ENCODE peak calls at places on chromosome 22, in six cellular contexts. O, Z, N, X, G and V are unnamed samples.

GRCh38 chr22:21624120-21624879 is 5.5 kb downstream of the YDJC start:
- DNase-seq in Z (no peak), O (peak; percentile 18), G (peak; percentile 67), X (peak; percentile 38), N (no peak), V (no peak)

GRCh38 chr22:21603973-21604372 is 25.8 kb downstream of the YDJC start:
- DNase-seq in G (no peak), X (no peak), O (no peak), N (no peak), Z (no peak), V (no peak)

GRCh38 chr22:23363683-23364082 is 183.4 kb downstream of the BCR start:
- DNase-seq in O (no peak), X (no peak), Z (no peak), G (no peak), N (no peak), V (peak; percentile 37)

GRCh38 chr22:23110922-23111527 is 30.8 kb downstream of the RSPH14 start:
- DNase-seq in O (no peak), X (no peak), N (no peak), Z (no peak), G (no peak), V (no peak)

GRCh38 chr22:50202130-50202671 is 1.4 kb downstream of the SELENOO start:
- DNase-seq in Z (no peak), N (no peak), G (no peak), X (peak; percentile 50), O (no peak), V (no peak)

GRCh38 chr22:45308624-45309421 is 911 bp upstream of the FAM118A start:
- DNase-seq in G (peak; percentile 56), Z (peak; percentile 23), N (no peak), O (no peak), X (peak; percentile 21), V (no peak)

GRCh38 chr22:22787805-22788459 is 99.7 kb upstream of the IGLL5 start:
- DNase-seq in N (peak; percentile 20), X (peak; percentile 82), G (peak; percentile 66), O (peak; percentile 68), Z (peak; percentile 44), V (peak; percentile 31)

GRCh38 chr22:26529345-26529744 is 17.1 kb upstream of the TFIP11 start:
- DNase-seq in O (peak; percentile 42), X (no peak), Z (no peak), G (peak; percentile 76), N (no peak), V (no peak)

GRCh38 chr22:42560781-42561180 is 7.0 kb downstream of the SERHL2 start:
- DNase-seq in Z (no peak), O (peak; percentile 38), G (no peak), X (peak; percentile 64), N (no peak), V (no peak)

GRCh38 chr22:49502126-49502826 is 325.4 kb downstream of the BRD1 start:
- DNase-seq in O (no peak), X (no peak), G (no peak), N (peak; percentile 7), Z (peak; percentile 68), V (no peak)

GRCh38 chr22:50310209-50310722 is 2.8 kb upstream of the PLXNB2 start:
- DNase-seq in Z (no peak), O (no peak), X (no peak), N (no peak), G (no peak), V (no peak)

GRCh38 chr22:43478621-43479285 is 66.9 kb downstream of the MPPED1 start:
- DNase-seq in Z (no peak), G (no peak), X (no peak), O (no peak), N (no peak), V (no peak)

GRCh38 chr22:43342347-43343261 is 568 bp downstream of the SCUBE1 start:
- DNase-seq in O (no peak), Z (no peak), X (no peak), G (no peak), N (no peak), V (no peak)

GRCh38 chr22:19448076-19448607 is 631 bp upstream of the C22orf39 start:
- DNase-seq in G (peak; percentile 67), O (peak; percentile 86), X (peak; percentile 90), N (peak; percentile 51), Z (no peak), V (no peak)

GRCh38 chr22:37745548-37746365 is 48.9 kb downstream of the TRIOBP start:
- DNase-seq in G (peak; percentile 94), N (peak; percentile 71), X (peak; percentile 93), O (peak; percentile 90), Z (no peak), V (peak; percentile 96)

GRCh38 chr22:48949375-48950149 is 878.1 kb downstream of the BRD1 start:
- DNase-seq in N (no peak), G (no peak), X (no peak), O (no peak), Z (no peak), V (peak; percentile 86)

GRCh38 chr22:17781319-17782031 is 7.2 kb upstream of the BID start:
- DNase-seq in O (peak; percentile 89), X (peak; percentile 60), N (peak; percentile 81), G (peak; percentile 54), Z (no peak), V (no peak)

GRCh38 chr22:22228421-22228820 is 16.2 kb upstream of the VPREB1 start:
- DNase-seq in N (no peak), G (no peak), X (no peak), O (no peak), Z (no peak), V (no peak)

GRCh38 chr22:31230155-31230870 is 18.2 kb downstream of the LIMK2 start:
- DNase-seq in O (peak; percentile 78), G (no peak), N (no peak), X (no peak), Z (no peak), V (no peak)

GRCh38 chr22:43802897-43803495 is 9.1 kb downstream of the EFCAB6 start:
- DNase-seq in X (no peak), N (no peak), O (no peak), Z (no peak), G (no peak), V (peak; percentile 12)

GRCh38 chr22:43060213-43060612 is 29.0 kb downstream of the TTLL1 start:
- DNase-seq in O (peak; percentile 26), G (peak; percentile 58), X (peak; percentile 52), Z (no peak), N (no peak), V (no peak)

GRCh38 chr22:48318173-48318572 is 1509.5 kb downstream of the BRD1 start:
- DNase-seq in G (no peak), X (no peak), Z (no peak), O (no peak), N (no peak), V (no peak)

GRCh38 chr22:48572951-48573350 is 1254.7 kb downstream of the BRD1 start:
- DNase-seq in X (no peak), G (no peak), O (no peak), N (no peak), Z (no peak), V (no peak)

GRCh38 chr22:31044262-31044861 is 36.8 kb upstream of the SMTN start:
- DNase-seq in Z (no peak), O (peak; percentile 77), G (peak; percentile 68), X (no peak), N (no peak), V (no peak)

GRCh38 chr22:28885939-28886338 is 2.6 kb downstream of the ZNRF3 start:
- DNase-seq in N (no peak), O (no peak), G (no peak), Z (no peak), X (no peak), V (no peak)

GRCh38 chr22:49751968-49752597 is 75.6 kb downstream of the BRD1 start:
- DNase-seq in Z (no peak), G (no peak), X (no peak), N (no peak), O (no peak), V (peak; percentile 75)

GRCh38 chr22:23409976-23410375 is 170.1 kb downstream of the IGLL1 start:
- DNase-seq in Z (no peak), N (no peak), X (no peak), G (no peak), O (no peak), V (no peak)

GRCh38 chr22:37546436-37547248 is 13.6 kb upstream of the CDC42EP1 start:
- DNase-seq in Z (no peak), N (no peak), O (peak; percentile 97), X (no peak), G (peak; percentile 77), V (no peak)

GRCh38 chr22:42964994-42965699 is 49.8 kb downstream of the PACSIN2 start:
- DNase-seq in Z (peak; percentile 86), X (no peak), O (no peak), G (no peak), N (peak; percentile 29), V (no peak)

DNA sequence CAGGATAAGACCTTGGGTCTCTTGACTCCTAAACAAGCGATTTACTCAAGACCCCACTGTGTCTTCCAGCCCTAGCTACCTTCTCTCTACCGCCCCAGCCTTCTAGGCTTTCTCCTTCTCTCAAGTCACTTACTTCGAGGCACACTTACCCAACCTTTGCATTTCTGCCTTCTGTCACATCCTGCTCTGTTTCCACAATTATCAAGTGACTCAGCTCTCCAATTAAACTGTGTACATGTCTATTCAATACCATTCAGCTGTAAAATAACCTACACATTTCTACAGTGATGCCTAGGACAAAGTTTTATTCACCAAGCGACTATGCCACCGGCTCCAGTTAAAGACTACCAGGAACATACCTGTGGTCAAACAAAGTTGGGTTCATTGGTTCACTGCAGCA is 69.0 kb downstream of the LARGE1 start:
- DNase-seq in X (peak; percentile 43), G (no peak), O (no peak), N (no peak), Z (no peak), V (no peak)
- H3K27ac ChIP-seq in X (no peak overlapping the region), G (no peak overlapping the region), O (no peak overlapping the region), N (no peak overlapping the region), Z (no peak overlapping the region), V (peak overlapping the region; percentile 16)

DNA sequence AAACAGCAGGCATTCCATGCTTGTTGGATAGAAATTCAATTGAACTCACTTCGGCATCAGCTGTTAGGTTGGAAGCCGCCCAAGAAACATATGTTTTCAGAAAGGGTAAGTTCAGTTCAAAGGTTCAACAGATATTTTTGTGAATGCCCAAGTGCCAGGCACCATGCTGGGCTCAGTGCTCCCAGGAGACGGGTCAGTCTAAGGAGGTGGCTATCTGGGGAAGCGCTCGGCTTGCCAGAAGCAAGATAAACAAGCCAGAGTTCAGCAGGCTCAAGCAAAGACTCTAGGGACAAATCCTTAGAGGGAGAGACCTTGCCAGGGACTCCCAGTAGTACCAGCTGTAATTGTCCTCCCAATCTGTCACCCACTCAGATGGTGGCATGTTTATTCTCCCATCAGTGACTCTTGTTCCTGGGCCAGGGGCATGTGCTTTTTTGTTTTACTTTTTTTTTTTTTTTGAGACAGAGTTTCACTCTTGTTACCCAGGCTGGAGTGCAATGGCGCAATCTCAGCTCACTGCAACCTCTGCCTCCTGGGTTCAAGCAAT is 64.5 kb upstream of the LARGE1 start:
- DNase-seq in Z (no peak), X (no peak), G (no peak), N (no peak), O (no peak), V (peak; percentile 79)
- H3K4me3 ChIP-seq in Z (no peak overlapping the region), X (no peak overlapping the region), G (no peak overlapping the region), N (no peak overlapping the region), O (no peak overlapping the region), V (no peak overlapping the region)

GRCh38 chr22:41285820-41286638 is at the start of gene RANGAP1:
- DNase-seq in O (peak; percentile 99), G (peak; percentile 99), X (peak; percentile 99), N (peak; percentile 98), Z (peak; percentile 96), V (peak; percentile 99)
- TF ChIP-seq CTCF in O (peak; percentile 22), G (peak; percentile 19), X (no peak), N (peak; percentile 30), Z (no peak), V (no peak)

GRCh38 chr22:33047744-33048143 is 10.4 kb downstream of the SYN3 start:
- DNase-seq in X (no peak), N (no peak), Z (no peak), O (no peak), G (no peak), V (no peak)
- H3K27ac ChIP-seq in X (no peak overlapping the region), N (no peak overlapping the region), Z (no peak overlapping the region), O (no peak overlapping the region), G (no peak overlapping the region), V (no peak overlapping the region)

GRCh38 chr22:27624705-27625104 is 176.9 kb downstream of the MN1 start:
- DNase-seq in N (no peak), X (no peak), G (no peak), O (no peak), Z (no peak), V (no peak)
- H3K4me3 ChIP-seq in N (no peak overlapping the region), X (no peak overlapping the region), G (no peak overlapping the region), O (no peak overlapping the region), Z (no peak overlapping the region), V (no peak overlapping the region)